ENCODE peak calls at places on chromosomes 13 and 19, in nine cellular contexts. R is Peyer's patch; J is IMR-90; A is Karpas-422; V is heart left ventricle; O is cardiac muscle cell; L is astrocyte; U is CD8-positive, alpha-beta T cell; F is upper lobe of right lung. T is an unnamed sample.

GRCh38 chr13:74464656-74465055 is 330.5 kb upstream of the KLF12 start:
- DNase-seq in U (no peak), F (no peak), O (no peak), R (no peak), V (no peak), L (no peak), A (no peak), J (no peak), T (no peak)

GRCh38 chr13:97439196-97439595 is 5.2 kb downstream of the RAP2A start:
- DNase-seq in O (peak; percentile 48), U (no peak), J (no peak), A (no peak), V (no peak), F (no peak), L (no peak), R (no peak), T (no peak)

GRCh38 chr13:67071918-67072598 is 158.1 kb downstream of the PCDH9 start:
- DNase-seq in V (no peak), O (no peak), U (no peak), L (no peak), A (no peak), F (no peak), R (no peak), J (no peak), T (no peak)

GRCh38 chr13:114151031-114151430 is 18.6 kb upstream of the RASA3 start:
- DNase-seq in U (no peak), L (no peak), J (no peak), O (no peak), R (no peak), V (no peak), F (no peak), A (no peak), T (no peak)

GRCh38 chr19:3699071-3699740 is 1.1 kb downstream of the PIP5K1C start:
- DNase-seq in U (no peak), F (peak; percentile 80), O (peak; percentile 56), A (no peak), R (peak; percentile 61), L (peak; percentile 16), V (no peak), J (peak; percentile 34), T (no peak)

GRCh38 chr19:11963566-11964355 is 1.1 kb upstream of the ZNF763 start:
- DNase-seq in R (peak; percentile 90), F (peak; percentile 88), A (peak; percentile 90), J (peak; percentile 61), U (peak; percentile 61), V (peak; percentile 90), O (peak; percentile 85), L (no peak), T (peak; percentile 61)

GRCh38 chr19:27776524-27776923 is 1436.4 kb downstream of the UQCRFS1 start:
- DNase-seq in U (no peak), V (no peak), O (no peak), F (no peak), L (no peak), A (no peak), R (no peak), J (no peak), T (no peak)

GRCh38 chr19:2952953-2953481 is 8.2 kb upstream of the ZNF77 start:
- DNase-seq in L (no peak), A (no peak), F (peak; percentile 77), R (peak; percentile 58), V (no peak), U (no peak), O (no peak), J (no peak), T (no peak)

GRCh38 chr19:42079886-42080763 is 4.2 kb downstream of the ZNF574 start:
- DNase-seq in V (no peak), U (no peak), A (no peak), J (no peak), O (no peak), F (no peak), L (no peak), R (no peak), T (no peak)

GRCh38 chr19:48671456-48671995 is 1.3 kb downstream of the NTN5 start:
- DNase-seq in U (no peak), L (no peak), V (no peak), J (no peak), F (no peak), R (no peak), A (no peak), O (no peak), T (no peak)

GRCh38 chr13:106865706-106866288 is 297.9 kb upstream of the ARGLU1 start:
- DNase-seq in R (no peak), A (no peak), O (no peak), L (no peak), F (no peak), V (no peak), J (no peak), U (no peak), T (no peak)

GRCh38 chr19:10086032-10086903 is at the start of gene SHFL:
- DNase-seq in R (peak; percentile 94), O (peak; percentile 71), V (peak; percentile 89), J (peak; percentile 45), F (peak; percentile 91), A (peak; percentile 94), U (peak; percentile 81), L (peak; percentile 18), T (no peak)

GRCh38 chr19:10083911-10084310 is 2.2 kb upstream of the SHFL start:
- DNase-seq in R (no peak), A (no peak), F (no peak), L (no peak), J (no peak), U (no peak), V (no peak), O (no peak), T (no peak)

GRCh38 chr19:10086904-10087256 is 763 bp downstream of the SHFL start:
- DNase-seq in U (no peak), V (no peak), J (no peak), R (no peak), F (no peak), L (no peak), A (peak; percentile 58), O (peak; percentile 22), T (no peak)

GRCh38 chr19:10084803-10085202 is 1.3 kb upstream of the SHFL start:
- DNase-seq in L (no peak), U (no peak), F (no peak), V (no peak), O (no peak), A (no peak), J (no peak), R (no peak), T (no peak)

GRCh38 chr19:10085641-10086031 is 481 bp upstream of the SHFL start:
- DNase-seq in R (no peak), V (no peak), F (no peak), O (no peak), L (no peak), U (no peak), A (no peak), J (no peak), T (no peak)
- H3K27ac ChIP-seq in R (peak overlapping the region; percentile 86), V (peak overlapping the region; percentile 92), F (peak overlapping the region; percentile 89), O (no peak overlapping the region), L (no peak overlapping the region), U (peak overlapping the region; percentile 73), A (no peak overlapping the region), J (no peak overlapping the region), T (no peak overlapping the region)

GRCh38 chr19:23527797-23528196 is 132.5 kb upstream of the ZNF91 start:
- DNase-seq in O (no peak), L (no peak), U (no peak), V (no peak), A (no peak), F (no peak), J (no peak), R (no peak), T (no peak)
- H3K9me3 ChIP-seq in O (no peaks in the 10 kb centered on the region), L (peaks cover 16% of the 10 kb centered on the region), U (no peaks in the 10 kb centered on the region), V (peaks cover 12% of the 10 kb centered on the region), A (no peaks in the 10 kb centered on the region), F (no peaks in the 10 kb centered on the region), J (peaks cover 12% of the 10 kb centered on the region), R (no peaks in the 10 kb centered on the region), T (no peaks in the 10 kb centered on the region)

GRCh38 chr13:29835280-29836061 is 14.9 kb downstream of the UBL3 start:
- DNase-seq in R (no peak), A (no peak), L (no peak), V (no peak), F (no peak), J (no peak), O (no peak), U (no peak), T (no peak)

GRCh38 chr13:29830000-29830399 is 20.4 kb downstream of the UBL3 start:
- DNase-seq in O (no peak), A (no peak), U (no peak), R (no peak), V (no peak), J (no peak), F (no peak), L (no peak), T (no peak)

GRCh38 chr13:29832899-29833298 is 17.5 kb downstream of the UBL3 start:
- DNase-seq in A (no peak), O (no peak), J (no peak), R (no peak), V (no peak), L (no peak), F (no peak), U (no peak), T (no peak)
- H3K4me1 ChIP-seq in A (no peaks in the 10 kb centered on the region), O (no peaks in the 10 kb centered on the region), J (no peaks in the 10 kb centered on the region), R (no peaks in the 10 kb centered on the region), V (no peaks in the 10 kb centered on the region), L (no peaks in the 10 kb centered on the region), F (no peaks in the 10 kb centered on the region), U (peaks cover 4% of the 10 kb centered on the region), T (no peaks in the 10 kb centered on the region)

GRCh38 chr19:55355213-55355821 is 798 bp upstream of the COX6B2 start:
- DNase-seq in O (no peak), J (no peak), U (no peak), A (no peak), R (no peak), V (no peak), L (no peak), F (no peak), T (no peak)

GRCh38 chr19:55352746-55353145 is 1.8 kb downstream of the COX6B2 start:
- DNase-seq in V (no peak), A (no peak), O (no peak), U (no peak), L (no peak), F (no peak), R (no peak), J (no peak), T (no peak)

GRCh38 chr19:55353803-55354697 is 469 bp downstream of the COX6B2 start:
- DNase-seq in U (peak; percentile 47), V (no peak), L (no peak), O (peak; percentile 68), A (peak; percentile 65), F (peak; percentile 86), J (peak; percentile 43), R (peak; percentile 87), T (no peak)

GRCh38 chr19:55353356-55353802 is 1.1 kb downstream of the COX6B2 start:
- DNase-seq in L (no peak), A (no peak), J (no peak), O (no peak), F (no peak), R (no peak), U (no peak), V (no peak), T (no peak)

DNA sequence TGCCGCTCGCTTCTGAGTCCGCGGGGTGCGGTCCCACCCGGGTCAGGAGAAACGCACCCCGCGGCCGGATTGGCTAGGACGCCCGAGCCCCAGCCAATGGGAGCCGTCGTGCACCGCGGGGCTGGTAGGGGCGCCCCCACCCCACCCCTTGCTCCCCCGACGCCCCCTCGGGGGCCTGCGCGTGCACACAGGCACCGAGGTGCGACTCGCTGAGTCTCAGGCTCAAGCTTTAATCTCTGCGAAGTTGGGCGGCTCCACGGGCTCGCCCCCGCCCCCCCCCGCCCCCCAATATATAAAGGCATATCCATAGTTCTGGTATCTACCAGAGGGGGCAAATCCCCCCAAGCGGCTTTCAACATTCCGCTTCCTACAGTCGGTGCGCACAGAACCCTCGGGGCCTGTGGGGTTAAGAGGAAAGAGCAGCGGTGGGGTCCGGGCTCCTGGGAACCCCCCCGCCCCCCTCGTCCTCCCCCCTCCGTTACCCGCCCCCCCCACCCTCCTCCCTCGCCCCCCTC is at the start of gene COX6B2:
- DNase-seq in O (no peak), V (no peak), A (no peak), F (no peak), U (no peak), L (no peak), J (no peak), R (no peak), T (no peak)
- H3K27ac ChIP-seq in O (no peak within 1 kb of the TSS), V (no peak within 1 kb of the TSS), A (no peak within 1 kb of the TSS), F (no peak within 1 kb of the TSS), U (no peak within 1 kb of the TSS), L (no peak within 1 kb of the TSS), J (peak within 1 kb of the TSS; percentile 21), R (no peak within 1 kb of the TSS), T (no peak within 1 kb of the TSS)

T was measured in iPS DF 6.9.